ENCODE peak calls at places on chromosomes 5 and 9, in eight cellular contexts. Z is posterior vena cava; P is stimulated activated CD4-positive, alpha-beta T cell treated with anti-CD3 and anti-CD28 coated beads, TNF-alpha, amount 100 ng/mL, for 48 hours; I is GM23248; X is DMS153; N is foreskin fibroblast; H is midbrain; A is WTC11. L is an unnamed sample.

GRCh38 chr5:77239126-77239741 is 28.8 kb downstream of the PDE8B start:
- DNase-seq in X (no peak), A (no peak), N (peak), P (no peak), Z (no peak), H (no peak), I (peak), L (no peak)

GRCh38 chr5:73135429-73136276 is 15.3 kb downstream of the TMEM171 start:
- DNase-seq in Z (no peak), I (peak), N (peak), A (peak), H (no peak), X (no peak), P (no peak), L (no peak)

GRCh38 chr9:86521936-86522335 is 167.7 kb upstream of the TUT7 start:
- DNase-seq in H (no peak), Z (no peak), P (no peak), I (no peak), X (no peak), A (no peak), N (no peak), L (no peak)

GRCh38 chr5:58490397-58491072 is 700 bp upstream of the GAPT start:
- DNase-seq in N (no peak), Z (no peak), A (no peak), H (no peak), X (no peak), I (no peak), P (no peak), L (no peak)

GRCh38 chr5:111158105-111158744 is 66.0 kb upstream of the CAMK4 start:
- DNase-seq in A (peak), X (no peak), H (peak), I (peak), Z (no peak), N (peak), P (peak), L (no peak)

GRCh38 chr9:69376651-69377050 is 51.6 kb downstream of the ENTREP1 start:
- DNase-seq in Z (no peak), I (peak), H (no peak), A (no peak), X (no peak), N (peak), P (no peak), L (no peak)

GRCh38 chr5:9947231-9947693 is 302.4 kb downstream of the ATPSCKMT start:
- DNase-seq in Z (no peak), P (no peak), H (no peak), N (no peak), A (no peak), X (no peak), I (peak), L (no peak)

GRCh38 chr5:133254803-133255202 is 203.0 kb downstream of the HSPA4 start:
- DNase-seq in P (no peak), H (no peak), X (no peak), Z (no peak), I (no peak), A (no peak), N (no peak), L (no peak)

GRCh38 chr9:111298831-111299603 is 31.0 kb downstream of the OR2K2 start:
- DNase-seq in X (peak), P (no peak), H (peak), N (peak), Z (peak), I (peak), A (no peak), L (no peak)

GRCh38 chr9:4099961-4100360 is 199.9 kb downstream of the GLIS3 start:
- DNase-seq in H (no peak), A (no peak), Z (no peak), X (no peak), P (no peak), N (peak), I (peak), L (no peak)

GRCh38 chr5:6729400-6730310 is 16.4 kb downstream of the TENT4A start:
- DNase-seq in P (peak), N (no peak), A (no peak), X (no peak), I (no peak), H (no peak), Z (peak), L (no peak)